ENCODE peak calls at places on chromosome 2, in eight cellular contexts. One of them, this sample, is unnamed.

GRCh38 chr2:12861344-12861942 is 144.7 kb downstream of the TRIB2 start:
- DNase-seq in AG04450: no peak
- DNase-seq in A549: no peak
- DNase-seq in lower leg skin: no peak
- DNase-seq in RWPE1: no peak
- DNase-seq in choroid plexus epithelial cell: peak
- DNase-seq in activated B cell treated with CpG ODN at 0.5 μM for 24 hours: no peak
- DNase-seq in heart left ventricle: no peak
- DNase-seq in this sample: no peak

GRCh38 chr2:109055435-109055834 is 66.4 kb upstream of the EDAR start:
- DNase-seq in A549: no peak
- DNase-seq in activated B cell treated with CpG ODN at 0.5 μM for 24 hours: no peak
- DNase-seq in heart left ventricle: no peak
- DNase-seq in choroid plexus epithelial cell: no peak
- DNase-seq in RWPE1: no peak
- DNase-seq in lower leg skin: peak
- DNase-seq in AG04450: no peak
- DNase-seq in this sample: no peak

GRCh38 chr2:218022131-218022850 is 19.5 kb upstream of the TNS1 start:
- DNase-seq in lower leg skin: peak
- DNase-seq in A549: no peak
- DNase-seq in AG04450: no peak
- DNase-seq in activated B cell treated with CpG ODN at 0.5 μM for 24 hours: no peak
- DNase-seq in choroid plexus epithelial cell: no peak
- DNase-seq in RWPE1: no peak
- DNase-seq in heart left ventricle: peak
- DNase-seq in this sample: no peak

GRCh38 chr2:40625849-40626248 is 174.0 kb upstream of the SLC8A1 start:
- DNase-seq in AG04450: peak
- DNase-seq in RWPE1: peak
- DNase-seq in lower leg skin: no peak
- DNase-seq in activated B cell treated with CpG ODN at 0.5 μM for 24 hours: no peak
- DNase-seq in A549: no peak
- DNase-seq in heart left ventricle: no peak
- DNase-seq in choroid plexus epithelial cell: peak
- DNase-seq in this sample: no peak

GRCh38 chr2:215548714-215549113 is 112.8 kb upstream of the FN1 start:
- DNase-seq in activated B cell treated with CpG ODN at 0.5 μM for 24 hours: no peak
- DNase-seq in AG04450: no peak
- DNase-seq in RWPE1: no peak
- DNase-seq in A549: no peak
- DNase-seq in lower leg skin: no peak
- DNase-seq in heart left ventricle: no peak
- DNase-seq in choroid plexus epithelial cell: peak
- DNase-seq in this sample: no peak

GRCh38 chr2:219803294-219803693 is 175.9 kb downstream of the SLC4A3 start:
- DNase-seq in choroid plexus epithelial cell: peak
- DNase-seq in RWPE1: no peak
- DNase-seq in heart left ventricle: no peak
- DNase-seq in A549: no peak
- DNase-seq in lower leg skin: no peak
- DNase-seq in AG04450: no peak
- DNase-seq in activated B cell treated with CpG ODN at 0.5 μM for 24 hours: no peak
- DNase-seq in this sample: no peak

GRCh38 chr2:178912416-178913056 is 105.3 kb upstream of the TTN start:
- DNase-seq in lower leg skin: no peak
- DNase-seq in heart left ventricle: no peak
- DNase-seq in A549: no peak
- DNase-seq in RWPE1: no peak
- DNase-seq in AG04450: no peak
- DNase-seq in activated B cell treated with CpG ODN at 0.5 μM for 24 hours: no peak
- DNase-seq in choroid plexus epithelial cell: peak
- DNase-seq in this sample: no peak

GRCh38 chr2:230614913-230615332 is 97.7 kb upstream of the CAB39 start:
- DNase-seq in heart left ventricle: no peak
- DNase-seq in AG04450: no peak
- DNase-seq in choroid plexus epithelial cell: no peak
- DNase-seq in RWPE1: no peak
- DNase-seq in A549: no peak
- DNase-seq in activated B cell treated with CpG ODN at 0.5 μM for 24 hours: peak
- DNase-seq in lower leg skin: no peak
- DNase-seq in this sample: no peak

GRCh38 chr2:180625006-180625844 is 355.2 kb upstream of the UBE2E3 start:
- DNase-seq in activated B cell treated with CpG ODN at 0.5 μM for 24 hours: no peak
- DNase-seq in heart left ventricle: no peak
- DNase-seq in RWPE1: peak
- DNase-seq in lower leg skin: no peak
- DNase-seq in A549: no peak
- DNase-seq in AG04450: peak
- DNase-seq in choroid plexus epithelial cell: peak
- DNase-seq in this sample: no peak

GRCh38 chr2:181857471-181857870 is 34.1 kb upstream of the ITPRID2 start:
- DNase-seq in heart left ventricle: no peak
- DNase-seq in lower leg skin: no peak
- DNase-seq in activated B cell treated with CpG ODN at 0.5 μM for 24 hours: no peak
- DNase-seq in choroid plexus epithelial cell: peak
- DNase-seq in A549: no peak
- DNase-seq in RWPE1: peak
- DNase-seq in AG04450: no peak
- DNase-seq in this sample: no peak

GRCh38 chr2:80102026-80102425 is 202.5 kb downstream of the LRRTM1 start:
- DNase-seq in choroid plexus epithelial cell: no peak
- DNase-seq in activated B cell treated with CpG ODN at 0.5 μM for 24 hours: no peak
- DNase-seq in A549: no peak
- DNase-seq in lower leg skin: no peak
- DNase-seq in AG04450: peak
- DNase-seq in heart left ventricle: no peak
- DNase-seq in RWPE1: peak
- DNase-seq in this sample: no peak

GRCh38 chr2:70767699-70768584 is at the start of gene ADD2:
- DNase-seq in heart left ventricle: peak
- DNase-seq in A549: peak
- DNase-seq in choroid plexus epithelial cell: no peak
- DNase-seq in AG04450: no peak
- DNase-seq in lower leg skin: no peak
- DNase-seq in RWPE1: peak
- DNase-seq in activated B cell treated with CpG ODN at 0.5 μM for 24 hours: peak
- DNase-seq in this sample: peak

GRCh38 chr2:97718051-97718882 is 4.9 kb downstream of the ZAP70 start:
- DNase-seq in AG04450: no peak
- DNase-seq in heart left ventricle: peak
- DNase-seq in RWPE1: no peak
- DNase-seq in choroid plexus epithelial cell: no peak
- DNase-seq in lower leg skin: no peak
- DNase-seq in activated B cell treated with CpG ODN at 0.5 μM for 24 hours: peak
- DNase-seq in A549: no peak
- DNase-seq in this sample: no peak

GRCh38 chr2:138515084-138515483 is 13.5 kb downstream of the SPOPL start:
- DNase-seq in RWPE1: no peak
- DNase-seq in activated B cell treated with CpG ODN at 0.5 μM for 24 hours: no peak
- DNase-seq in heart left ventricle: no peak
- DNase-seq in AG04450: no peak
- DNase-seq in A549: no peak
- DNase-seq in lower leg skin: no peak
- DNase-seq in choroid plexus epithelial cell: peak
- DNase-seq in this sample: no peak

GRCh38 chr2:240812301-240812680 is 7.7 kb downstream of the KIF1A start:
- DNase-seq in choroid plexus epithelial cell: no peak
- DNase-seq in activated B cell treated with CpG ODN at 0.5 μM for 24 hours: peak
- DNase-seq in AG04450: no peak
- DNase-seq in A549: no peak
- DNase-seq in heart left ventricle: no peak
- DNase-seq in lower leg skin: peak
- DNase-seq in RWPE1: no peak
- DNase-seq in this sample: no peak

GRCh38 chr2:43840961-43841360 is 2.2 kb downstream of the ABCG8 start:
- DNase-seq in heart left ventricle: no peak
- DNase-seq in activated B cell treated with CpG ODN at 0.5 μM for 24 hours: no peak
- DNase-seq in choroid plexus epithelial cell: no peak
- DNase-seq in lower leg skin: peak
- DNase-seq in AG04450: no peak
- DNase-seq in RWPE1: no peak
- DNase-seq in A549: no peak
- DNase-seq in this sample: no peak

GRCh38 chr2:168974370-168974769 is 56.8 kb downstream of the ABCB11 start:
- DNase-seq in choroid plexus epithelial cell: no peak
- DNase-seq in RWPE1: no peak
- DNase-seq in heart left ventricle: no peak
- DNase-seq in AG04450: no peak
- DNase-seq in activated B cell treated with CpG ODN at 0.5 μM for 24 hours: no peak
- DNase-seq in lower leg skin: no peak
- DNase-seq in A549: no peak
- DNase-seq in this sample: no peak

GRCh38 chr2:168976034-168976654 is 55.0 kb downstream of the ABCB11 start:
- DNase-seq in A549: no peak
- DNase-seq in lower leg skin: no peak
- DNase-seq in RWPE1: no peak
- DNase-seq in choroid plexus epithelial cell: no peak
- DNase-seq in AG04450: no peak
- DNase-seq in activated B cell treated with CpG ODN at 0.5 μM for 24 hours: no peak
- DNase-seq in heart left ventricle: no peak
- DNase-seq in this sample: no peak

GRCh38 chr2:168978461-168978861 is 52.7 kb downstream of the ABCB11 start:
- DNase-seq in A549: no peak
- DNase-seq in heart left ventricle: no peak
- DNase-seq in activated B cell treated with CpG ODN at 0.5 μM for 24 hours: no peak
- DNase-seq in AG04450: no peak
- DNase-seq in lower leg skin: no peak
- DNase-seq in choroid plexus epithelial cell: no peak
- DNase-seq in RWPE1: no peak
- DNase-seq in this sample: no peak

GRCh38 chr2:168977608-168978007 is 53.5 kb downstream of the ABCB11 start:
- DNase-seq in activated B cell treated with CpG ODN at 0.5 μM for 24 hours: no peak
- DNase-seq in RWPE1: no peak
- DNase-seq in heart left ventricle: no peak
- DNase-seq in lower leg skin: no peak
- DNase-seq in AG04450: no peak
- DNase-seq in A549: no peak
- DNase-seq in choroid plexus epithelial cell: no peak
- DNase-seq in this sample: no peak
- TF ChIP-seq CTCF in activated B cell treated with CpG ODN at 0.5 μM for 24 hours: no peak
- TF ChIP-seq CTCF in RWPE1: no peak
- TF ChIP-seq CTCF in heart left ventricle: no peak
- TF ChIP-seq CTCF in lower leg skin: no peak
- TF ChIP-seq CTCF in AG04450: no peak
- TF ChIP-seq CTCF in A549: no peak
- TF ChIP-seq CTCF in choroid plexus epithelial cell: no peak
- TF ChIP-seq CTCF in this sample: no peak

DNA sequence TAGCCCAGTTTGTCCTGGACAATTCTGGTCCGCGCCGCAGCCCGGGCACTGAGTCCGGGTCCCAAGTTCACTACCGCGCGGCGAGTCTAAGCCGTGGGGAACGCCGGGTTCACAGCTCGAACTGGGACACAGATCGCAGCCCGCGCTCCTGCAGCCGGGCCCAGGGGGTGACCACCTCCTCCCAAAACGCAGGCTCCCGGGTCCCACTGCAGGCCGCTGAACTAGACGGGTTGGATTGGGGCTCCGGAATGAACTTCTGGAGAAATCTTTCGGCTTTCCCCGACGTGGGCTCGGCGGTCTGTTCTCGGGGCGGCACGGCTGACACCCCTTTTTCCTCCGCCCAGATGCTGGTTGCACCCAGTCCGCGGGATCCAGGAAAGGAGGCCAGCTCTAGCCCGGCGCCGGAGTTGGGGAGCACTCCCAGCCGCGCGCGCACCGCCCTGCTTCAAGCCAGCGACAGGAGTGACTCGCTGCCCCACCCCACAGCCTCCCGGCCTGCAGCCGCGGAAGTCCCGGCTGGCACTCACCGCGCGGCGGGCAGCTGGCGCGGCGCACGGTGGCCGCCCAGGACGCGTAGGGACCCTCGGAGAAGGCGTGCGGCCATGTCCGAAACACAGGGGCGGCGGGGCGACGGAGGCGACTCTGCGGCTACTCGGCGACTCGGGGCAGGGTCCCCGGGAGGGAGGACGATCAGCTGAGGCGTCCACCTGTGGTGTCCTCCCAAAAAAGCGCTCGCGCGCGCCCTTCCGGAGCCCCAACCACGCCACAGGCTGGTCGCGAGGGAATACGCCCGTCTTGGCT is at the start of gene ACADL:
- DNase-seq in heart left ventricle: peak
- DNase-seq in A549: peak
- DNase-seq in activated B cell treated with CpG ODN at 0.5 μM for 24 hours: no peak
- DNase-seq in choroid plexus epithelial cell: no peak
- DNase-seq in AG04450: no peak
- DNase-seq in RWPE1: peak
- DNase-seq in lower leg skin: peak
- DNase-seq in this sample: peak
- TF ChIP-seq CTCF in heart left ventricle: no peak
- TF ChIP-seq CTCF in A549: no peak
- TF ChIP-seq CTCF in activated B cell treated with CpG ODN at 0.5 μM for 24 hours: no peak
- TF ChIP-seq CTCF in choroid plexus epithelial cell: no peak
- TF ChIP-seq CTCF in AG04450: no peak
- TF ChIP-seq CTCF in RWPE1: no peak
- TF ChIP-seq CTCF in lower leg skin: no peak
- TF ChIP-seq CTCF in this sample: no peak

DNA sequence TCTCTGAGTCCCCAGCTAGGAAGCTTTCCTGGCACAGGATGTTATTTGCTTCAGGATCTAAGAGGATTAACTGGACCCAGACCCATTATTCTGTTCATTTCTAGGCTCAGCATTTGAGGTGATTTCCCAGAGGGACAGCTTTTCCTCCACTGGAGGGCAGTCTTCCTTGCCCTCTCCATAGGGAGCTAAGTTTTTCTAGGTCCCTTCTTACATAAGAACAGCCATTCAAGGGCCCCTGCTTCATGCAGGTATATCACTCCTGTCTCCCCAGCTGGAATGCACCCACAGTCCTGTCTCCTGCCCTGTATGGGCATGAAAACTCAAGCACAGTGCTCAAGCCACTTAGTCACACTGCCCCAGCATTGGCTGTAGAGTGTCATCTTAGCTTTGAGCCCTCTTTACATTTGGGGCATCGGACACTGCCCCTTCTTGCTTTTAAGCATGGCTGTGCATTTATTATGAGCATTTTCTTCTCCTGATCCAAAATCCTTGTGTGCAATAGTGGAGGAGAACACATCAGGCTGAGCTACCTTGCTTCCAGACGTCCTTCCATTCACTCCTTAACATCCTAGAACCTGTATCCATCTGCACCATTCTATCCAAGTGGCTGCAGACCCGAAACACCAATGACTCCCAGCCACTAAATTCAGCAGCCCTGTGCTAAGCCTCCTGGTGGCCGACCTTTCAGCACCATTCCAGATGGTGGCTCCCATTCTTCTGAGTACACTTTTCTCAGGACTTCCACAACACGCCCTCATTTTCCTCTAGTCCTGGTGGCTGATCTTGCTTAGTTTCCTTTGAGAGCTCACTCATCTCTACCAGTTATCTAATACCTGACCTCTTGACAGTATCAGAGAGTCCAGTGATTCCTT is 80.0 kb downstream of the COPS8 start:
- DNase-seq in heart left ventricle: no peak
- DNase-seq in choroid plexus epithelial cell: peak
- DNase-seq in A549: no peak
- DNase-seq in AG04450: no peak
- DNase-seq in lower leg skin: no peak
- DNase-seq in RWPE1: no peak
- DNase-seq in activated B cell treated with CpG ODN at 0.5 μM for 24 hours: no peak
- DNase-seq in this sample: no peak
- TF ChIP-seq CTCF in heart left ventricle: peak
- TF ChIP-seq CTCF in choroid plexus epithelial cell: peak
- TF ChIP-seq CTCF in A549: peak
- TF ChIP-seq CTCF in AG04450: peak
- TF ChIP-seq CTCF in lower leg skin: no peak
- TF ChIP-seq CTCF in RWPE1: peak
- TF ChIP-seq CTCF in activated B cell treated with CpG ODN at 0.5 μM for 24 hours: no peak
- TF ChIP-seq CTCF in this sample: peak

GRCh38 chr2:199273043-199273647 is 184.6 kb downstream of the SATB2 start:
- DNase-seq in AG04450: no peak
- DNase-seq in A549: no peak
- DNase-seq in lower leg skin: no peak
- DNase-seq in choroid plexus epithelial cell: peak
- DNase-seq in activated B cell treated with CpG ODN at 0.5 μM for 24 hours: no peak
- DNase-seq in heart left ventricle: no peak
- DNase-seq in RWPE1: no peak
- DNase-seq in this sample: no peak
- TF ChIP-seq CTCF in AG04450: no peak
- TF ChIP-seq CTCF in A549: no peak
- TF ChIP-seq CTCF in lower leg skin: no peak
- TF ChIP-seq CTCF in choroid plexus epithelial cell: no peak
- TF ChIP-seq CTCF in activated B cell treated with CpG ODN at 0.5 μM for 24 hours: no peak
- TF ChIP-seq CTCF in heart left ventricle: no peak
- TF ChIP-seq CTCF in RWPE1: no peak
- TF ChIP-seq CTCF in this sample: no peak